ENCODE peak calls at places on chromosomes 3 and 15, in seven cellular contexts. X is Peyer's patch; V is activated CD8-positive, alpha-beta memory T cell treated with anti-CD3 and anti-CD28 coated beads for 24 hours; B is cerebellar nuclear complex; C is thoracic aorta; D is central memory CD8-positive, alpha-beta T cell; U is epithelial cell of prostate. P is an unnamed sample.

GRCh38 chr15:45642203-45642932 is 7.5 kb downstream of the SQOR start:
- DNase-seq in U (no peak), X (no peak), D (no peak), C (no peak), B (no peak), V (peak), P (no peak)

GRCh38 chr3:157290761-157291160 is 130.8 kb upstream of the CCNL1 start:
- DNase-seq in U (no peak), V (no peak), B (no peak), D (no peak), X (no peak), C (no peak), P (peak)

GRCh38 chr15:41558400-41559238 is at the start of gene TYRO3:
- DNase-seq in B (no peak), V (peak), X (peak), D (peak), U (no peak), C (no peak), P (no peak)

GRCh38 chr3:27220166-27220565 is 149.0 kb downstream of the NEK10 start:
- DNase-seq in D (no peak), V (no peak), U (no peak), B (no peak), X (no peak), C (no peak), P (no peak)

GRCh38 chr15:39657181-39657580 is 76.3 kb downstream of the THBS1 start:
- DNase-seq in U (no peak), D (no peak), C (no peak), X (no peak), V (no peak), B (no peak), P (no peak)

GRCh38 chr15:64870350-64870749 is 28.6 kb downstream of the PLEKHO2 start:
- DNase-seq in D (no peak), C (no peak), B (no peak), X (no peak), V (no peak), U (no peak), P (no peak)

GRCh38 chr15:58587481-58587880 is 155.7 kb downstream of the LIPC start:
- DNase-seq in X (no peak), B (no peak), U (no peak), C (no peak), V (no peak), D (no peak), P (no peak)

GRCh38 chr3:180433172-180433571 is 168.8 kb upstream of the TTC14 start:
- DNase-seq in U (peak), D (no peak), C (no peak), X (no peak), V (no peak), B (no peak), P (peak)

GRCh38 chr15:48373855-48374421 is 42.7 kb downstream of the DUT start:
- DNase-seq in V (no peak), X (no peak), U (peak), C (no peak), D (no peak), B (no peak), P (peak)

GRCh38 chr3:122961146-122961545 is 66.4 kb downstream of the SEMA5B start:
- DNase-seq in U (no peak), X (no peak), D (no peak), B (no peak), C (no peak), V (no peak), P (no peak)

GRCh38 chr3:346186-346585 is 149.6 kb downstream of the CHL1 start:
- DNase-seq in X (no peak), D (no peak), B (no peak), U (peak), C (no peak), V (no peak), P (peak)

GRCh38 chr3:197801801-197802504 is 10.9 kb downstream of the LRCH3 start:
- DNase-seq in D (no peak), V (no peak), U (no peak), B (no peak), C (no peak), X (no peak), P (no peak)

GRCh38 chr3:111339017-111339416 is 203.0 kb upstream of the CD96 start:
- DNase-seq in U (no peak), B (no peak), D (no peak), C (no peak), V (no peak), X (no peak), P (no peak)

GRCh38 chr3:123075359-123075758 is 8.5 kb downstream of the PDIA5 start:
- DNase-seq in D (no peak), C (no peak), U (no peak), X (no peak), B (no peak), V (peak), P (peak)

GRCh38 chr3:9396301-9396631 is 1.1 kb upstream of the SETD5 start:
- DNase-seq in C (peak), X (peak), B (no peak), D (peak), V (no peak), U (peak), P (peak)

GRCh38 chr3:17579289-17580031 is 163.0 kb downstream of the TBC1D5 start:
- DNase-seq in B (no peak), V (no peak), D (no peak), U (no peak), C (no peak), X (no peak), P (no peak)

GRCh38 chr15:55694652-55695150 is 48.3 kb downstream of the PRTG start:
- DNase-seq in U (peak), C (no peak), X (no peak), D (no peak), B (no peak), V (no peak), P (no peak)

GRCh38 chr3:149401215-149401925 is 23.9 kb upstream of the TM4SF1 start:
- DNase-seq in C (no peak), V (no peak), B (no peak), U (no peak), D (no peak), X (no peak), P (no peak)

P was measured in foreskin keratinocyte.